ENCODE peak calls at places on chromosomes 4 and X, in five cellular contexts. U is suprapubic skin, J is sigmoid colon, R is breast epithelium, L is spleen. K is an unnamed sample.

GRCh38 chr4:152369903-152370296 is 166.0 kb downstream of the FBXW7 start:
- DNase-seq in U (no peak), J (no peak), R (no peak), L (no peak), K (no peak)

GRCh38 chr4:2340272-2341061 is 78.0 kb downstream of the ZFYVE28 start:
- DNase-seq in U (no peak), L (peak), J (peak), R (peak), K (no peak)

GRCh38 chr4:150647008-150647407 is 65.1 kb downstream of the MAB21L2 start:
- DNase-seq in J (no peak), L (no peak), R (no peak), U (no peak), K (no peak)

GRCh38 chr4:30181918-30182317 is 538.3 kb upstream of the PCDH7 start:
- DNase-seq in L (no peak), J (no peak), U (no peak), R (no peak), K (no peak)

GRCh38 chr4:106266201-106266600 is 49.8 kb downstream of the TBCK start:
- DNase-seq in J (no peak), R (no peak), L (no peak), U (no peak), K (no peak)

GRCh38 chrX:52933976-52934703 is 24.2 kb downstream of the FAM156A start:
- DNase-seq in R (no peak), J (no peak), L (no peak), U (no peak), K (no peak)

GRCh38 chr4:52936729-52937128 is 74.6 kb downstream of the RASL11B start:
- DNase-seq in U (no peak), L (no peak), J (no peak), R (no peak), K (no peak)

GRCh38 chrX:64536740-64537139 is 141.5 kb upstream of the MTMR8 start:
- DNase-seq in L (no peak), J (no peak), R (no peak), U (no peak), K (no peak)

GRCh38 chr4:98626350-98626749 is 32.1 kb downstream of the TSPAN5 start:
- DNase-seq in U (no peak), J (no peak), R (no peak), L (no peak), K (peak)

GRCh38 chr4:26238782-26239647 is 81.8 kb upstream of the RBPJ start:
- DNase-seq in R (no peak), J (no peak), L (no peak), U (no peak), K (peak)

GRCh38 chr4:4443821-4444220 is 56.9 kb downstream of the NSG1 start:
- DNase-seq in L (no peak), J (no peak), U (no peak), R (no peak), K (no peak)

DNA sequence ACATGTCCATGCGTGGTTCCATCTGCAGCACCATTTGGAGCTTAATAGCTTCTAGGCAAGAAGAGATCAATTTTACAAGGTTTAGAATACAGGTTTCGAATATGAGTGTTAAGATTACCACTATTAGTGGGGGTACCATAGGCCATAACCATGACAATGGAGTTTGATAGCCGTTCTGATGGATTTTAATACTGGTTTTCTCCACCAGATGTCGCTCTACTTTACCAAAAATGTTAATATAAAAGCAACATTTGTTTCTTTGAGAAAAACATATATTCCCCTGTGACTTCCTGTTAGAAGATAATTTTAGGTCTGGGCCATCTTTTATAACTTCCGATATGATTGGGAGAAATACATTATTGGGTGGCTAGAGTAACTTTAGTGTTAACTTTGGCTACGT is 499.7 kb upstream of the POU3F4 start:
- DNase-seq in U (no peak), J (no peak), L (no peak), R (no peak), K (no peak)
- TF ChIP-seq CTCF in U (no peak), J (no peak), L (peak), R (no peak), K (no peak)

GRCh38 chr4:55125763-55126541 is 557 bp upstream of the KDR start:
- DNase-seq in L (no peak), J (no peak), R (no peak), U (no peak), K (no peak)
- TF ChIP-seq POLR2AphosphoS5 in L (no peak), J (no peak), R (no peak), U (no peak), K (peak)

GRCh38 chr4:121199742-121200561 is 35.8 kb upstream of the TNIP3 start:
- DNase-seq in R (no peak), L (no peak), U (no peak), J (no peak), K (no peak)
- TF ChIP-seq CTCF in R (no peak), L (no peak), U (no peak), J (no peak), K (no peak)

GRCh38 chr4:112230879-112231778 is 458 bp upstream of the AP1AR start:
- DNase-seq in J (peak), R (peak), L (peak), U (peak), K (peak)
- TF ChIP-seq POLR2AphosphoS5 in J (no peak), R (peak), L (peak), U (no peak), K (peak)

GRCh38 chr4:123995939-123996338 is 599.3 kb downstream of the SPRY1 start:
- DNase-seq in U (no peak), L (no peak), J (no peak), R (no peak), K (no peak)

GRCh38 chr4:123990310-123990709 is 593.7 kb downstream of the SPRY1 start:
- DNase-seq in U (no peak), J (no peak), L (no peak), R (no peak), K (no peak)

GRCh38 chr4:123997736-123998449 is 601.3 kb downstream of the SPRY1 start:
- DNase-seq in L (no peak), J (no peak), U (no peak), R (no peak), K (no peak)

GRCh38 chr4:123997116-123997515 is 600.5 kb downstream of the SPRY1 start:
- DNase-seq in U (no peak), R (no peak), J (no peak), L (no peak), K (no peak)

DNA sequence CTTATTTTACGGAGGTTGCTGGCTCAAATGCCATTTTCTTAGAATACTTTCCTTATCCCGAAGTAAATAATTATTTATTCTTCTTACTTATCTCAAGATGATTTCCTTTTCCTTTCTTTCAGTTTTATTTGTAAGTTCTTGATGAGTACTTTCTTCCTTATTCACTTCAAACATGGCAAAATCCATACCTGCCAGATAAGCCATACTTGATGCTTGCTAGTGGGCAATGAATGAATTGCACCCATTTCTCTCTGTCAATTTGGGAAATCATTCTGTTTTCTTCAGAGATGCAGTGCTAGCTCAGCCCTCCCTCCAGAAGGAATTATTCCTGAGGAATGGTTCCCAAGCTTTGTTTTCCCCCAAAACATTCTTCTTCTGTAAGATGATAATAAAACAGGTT is 598.3 kb downstream of the SPRY1 start:
- DNase-seq in J (no peak), U (no peak), R (no peak), L (no peak), K (no peak)
- TF ChIP-seq CTCF in J (no peak), U (no peak), R (no peak), L (no peak), K (no peak)

GRCh38 chr4:75834095-75834771 is 68.0 kb downstream of the PPEF2 start:
- DNase-seq in U (no peak), R (no peak), L (no peak), J (no peak), K (no peak)

GRCh38 chr4:75834772-75835154 is 67.5 kb downstream of the PPEF2 start:
- DNase-seq in U (no peak), J (no peak), L (no peak), R (no peak), K (no peak)

GRCh38 chr4:75830906-75831305 is 71.3 kb downstream of the PPEF2 start:
- DNase-seq in L (no peak), R (no peak), U (no peak), J (no peak), K (no peak)

DNA sequence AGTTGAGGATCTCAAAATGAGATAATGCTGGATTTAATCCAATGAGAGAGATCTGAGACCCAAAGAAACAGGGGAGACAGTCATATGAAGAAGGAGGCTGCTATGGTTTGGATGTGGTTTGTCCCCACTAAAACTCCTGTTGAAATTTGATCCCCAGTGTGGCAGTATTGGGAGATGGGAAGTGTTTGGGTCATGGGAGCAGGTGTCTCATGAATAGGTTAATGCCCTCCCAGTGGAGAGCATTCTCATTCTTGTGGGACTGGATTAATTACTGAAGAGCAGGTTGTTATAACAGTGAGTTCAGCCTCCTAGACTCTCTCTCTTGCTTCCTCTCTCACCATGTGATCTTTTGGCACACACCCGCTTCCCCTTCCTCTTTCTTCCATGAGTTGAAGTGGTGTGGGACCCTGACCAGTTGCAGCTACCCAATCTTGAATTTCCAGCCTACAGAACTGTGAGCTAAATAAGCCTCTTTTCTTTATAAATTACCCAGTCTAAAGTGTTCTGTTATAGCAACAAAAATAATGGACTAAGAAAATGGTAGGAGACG is 70.3 kb downstream of the PPEF2 start:
- DNase-seq in L (no peak), R (no peak), J (no peak), U (no peak), K (no peak)
- TF ChIP-seq POLR2AphosphoS5 in L (no peak), R (no peak), J (no peak), U (no peak), K (no peak)

GRCh38 chr4:87425711-87426110 is 3.3 kb downstream of the NUDT9 start:
- DNase-seq in R (no peak), L (no peak), U (no peak), J (no peak), K (no peak)

GRCh38 chr4:87420431-87420830 is 1.9 kb upstream of the NUDT9 start:
- DNase-seq in L (no peak), U (no peak), R (no peak), J (no peak), K (no peak)

GRCh38 chr4:87423313-87424031 is 1.1 kb downstream of the NUDT9 start:
- DNase-seq in R (no peak), U (no peak), L (no peak), J (no peak), K (no peak)

GRCh38 chr4:87419578-87420249 is 2.7 kb upstream of the NUDT9 start:
- DNase-seq in U (no peak), L (no peak), J (no peak), R (no peak), K (no peak)

DNA sequence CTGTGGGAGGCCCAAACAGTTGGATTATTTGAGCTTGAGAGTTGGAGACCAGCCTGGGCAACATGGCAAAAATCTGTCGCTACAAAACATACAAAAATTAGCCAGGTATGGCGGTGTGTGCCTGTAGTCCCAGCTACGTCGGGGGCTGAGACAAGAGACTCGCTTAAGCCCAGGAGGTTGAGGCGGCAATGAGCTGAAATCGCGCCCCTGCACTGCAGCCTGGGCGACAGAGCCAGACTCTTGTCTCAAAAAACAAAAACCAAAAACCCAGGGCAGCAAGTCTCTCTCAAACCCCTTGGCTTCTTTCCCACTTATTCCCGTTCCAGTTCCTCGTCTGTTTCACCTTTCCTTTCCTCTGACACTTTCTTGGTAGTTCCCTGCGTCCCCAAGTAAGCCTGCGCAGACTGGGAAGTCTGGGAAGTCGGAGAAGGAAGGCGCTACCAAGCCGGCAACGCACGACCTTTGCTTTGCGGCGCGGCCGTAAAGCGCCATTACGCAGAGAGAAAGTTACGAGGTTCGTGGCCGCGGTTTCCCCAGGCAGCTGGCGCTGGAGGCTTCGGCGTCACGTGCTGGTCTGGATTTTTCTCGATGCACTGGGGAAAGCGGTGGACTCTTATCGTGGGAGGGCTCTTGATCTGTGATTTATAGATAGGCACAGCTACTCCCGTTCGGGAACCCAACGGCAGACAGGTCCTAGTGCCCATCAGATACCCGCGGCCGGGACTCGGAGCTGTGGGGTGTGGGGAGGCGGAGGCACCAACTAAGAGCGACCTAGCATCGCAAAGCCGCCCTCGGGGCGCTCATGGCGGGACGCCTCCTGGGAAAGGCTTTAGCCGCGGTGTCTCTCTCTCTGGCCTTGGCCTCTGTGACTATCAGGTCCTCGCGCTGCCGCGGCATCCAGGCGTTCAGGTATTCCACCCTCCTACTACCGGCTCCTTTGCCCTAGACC is at the start of gene NUDT9:
- DNase-seq in J (peak), R (peak), U (peak), L (peak), K (peak)
- TF ChIP-seq CTCF in J (no peak), R (no peak), U (no peak), L (no peak), K (no peak)

GRCh38 chrX:5752831-5753230 is 475.8 kb downstream of the NLGN4X start:
- DNase-seq in R (no peak), L (no peak), J (no peak), U (no peak), K (no peak)

GRCh38 chrX:5753291-5753690 is 475.4 kb downstream of the NLGN4X start:
- DNase-seq in J (no peak), R (no peak), U (no peak), L (no peak), K (no peak)

GRCh38 chrX:5746231-5746630 is 482.4 kb downstream of the NLGN4X start:
- DNase-seq in R (no peak), J (no peak), U (no peak), L (no peak), K (no peak)

GRCh38 chrX:5748751-5749150 is 479.9 kb downstream of the NLGN4X start:
- DNase-seq in R (no peak), L (no peak), J (no peak), U (no peak), K (no peak)
- TF ChIP-seq POLR2AphosphoS5 in R (no peak), L (no peak), J (no peak), U (no peak), K (no peak)